ENCODE peak calls at places on chromosomes 3 and 15, in four cellular contexts. E is H7, H is psoas muscle, S is skeletal muscle cell. M is an unnamed sample.

GRCh38 chr3:123660900-123661299 is 76.0 kb upstream of the HACD2 start:
- DNase-seq in S (peak; percentile 98), E (no peak), H (peak; percentile 83), M (peak; percentile 100)

GRCh38 chr3:81871358-81872152 is 110.1 kb upstream of the GBE1 start:
- DNase-seq in S (no peak), H (no peak), E (no peak), M (peak; percentile 15)

GRCh38 chr3:140439527-140439926 is 238.3 kb upstream of the TRIM42 start:
- DNase-seq in S (no peak), H (no peak), E (no peak), M (no peak)

GRCh38 chr15:65406402-65407000 is 16.2 kb downstream of the IGDCC4 start:
- DNase-seq in E (no peak), H (no peak), S (no peak), M (no peak)

GRCh38 chr15:61893146-61893545 is 167.1 kb downstream of the VPS13C start:
- DNase-seq in S (no peak), H (no peak), E (no peak), M (no peak)

GRCh38 chr3:58260261-58260731 is 22.7 kb downstream of the ABHD6 start:
- DNase-seq in S (no peak), E (no peak), H (no peak), M (peak; percentile 58)

GRCh38 chr3:88149516-88150362 is at the start of gene C3orf38:
- DNase-seq in E (peak; percentile 82), H (peak; percentile 92), S (peak; percentile 64), M (peak; percentile 95)

GRCh38 chr3:120198305-120198878 is 86.6 kb downstream of the GPR156 start:
- DNase-seq in E (no peak), H (no peak), S (no peak), M (peak; percentile 55)

GRCh38 chr3:154421067-154421466 is 8.9 kb downstream of the GPR149 start:
- DNase-seq in E (no peak), H (no peak), S (no peak), M (peak; percentile 6)

GRCh38 chr3:197125601-197126000 is 96.0 kb upstream of the MELTF start:
- DNase-seq in S (peak; percentile 16), E (no peak), H (no peak), M (peak; percentile 82)

GRCh38 chr3:186361246-186361611 is 805 bp downstream of the DGKG start:
- DNase-seq in E (no peak), S (no peak), H (no peak), M (no peak)

GRCh38 chr3:107662109-107662477 is 139.3 kb downstream of the BBX start:
- DNase-seq in S (peak; percentile 55), E (no peak), H (no peak), M (peak; percentile 77)

GRCh38 chr15:48333553-48333952 is 2.3 kb downstream of the DUT start:
- DNase-seq in S (no peak), E (no peak), H (no peak), M (no peak)
- H3K4me3 ChIP-seq in S (no peak overlapping the region), E (peak overlapping the region; percentile 15), H (no peak overlapping the region), M (peak overlapping the region; percentile 70)

GRCh38 chr3:193744048-193744821 is 151.2 kb downstream of the OPA1 start:
- DNase-seq in S (no peak), E (no peak), H (no peak), M (no peak)
- H3K4me3 ChIP-seq in S (no peak overlapping the region), E (no peak overlapping the region), H (no peak overlapping the region), M (no peak overlapping the region)

GRCh38 chr3:172290457-172290856 is 157.8 kb downstream of the GHSR start:
- DNase-seq in S (no peak), E (no peak), H (no peak), M (no peak)

GRCh38 chr3:172287811-172288477 is 160.3 kb downstream of the GHSR start:
- DNase-seq in H (no peak), S (no peak), E (no peak), M (no peak)

GRCh38 chr3:172289583-172289982 is 158.7 kb downstream of the GHSR start:
- DNase-seq in H (no peak), E (peak; percentile 27), S (no peak), M (no peak)

GRCh38 chr3:172286554-172287148 is 161.6 kb downstream of the GHSR start:
- DNase-seq in H (no peak), E (no peak), S (no peak), M (no peak)

DNA sequence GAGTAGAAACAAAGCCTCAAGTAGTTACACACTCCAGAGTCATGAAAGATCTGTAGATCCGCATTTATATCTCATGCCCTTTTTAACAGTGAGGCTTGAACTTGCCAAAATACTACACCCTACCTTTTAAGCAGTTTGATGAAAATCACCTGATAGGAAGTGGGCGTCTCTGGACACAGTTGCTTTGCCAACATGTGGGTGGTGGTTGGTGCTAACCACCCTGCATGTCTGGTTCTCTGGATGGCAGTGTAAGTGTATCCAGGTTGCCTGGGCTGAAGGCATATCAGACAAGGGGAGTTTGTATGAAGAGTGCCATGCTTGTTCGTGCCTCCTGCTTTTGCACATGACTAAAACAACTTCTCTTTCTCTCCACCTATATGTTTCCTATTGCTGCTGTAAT is 159.6 kb downstream of the GHSR start:
- DNase-seq in E (no peak), H (no peak), S (no peak), M (no peak)
- H3K4me3 ChIP-seq in E (no peak overlapping the region), H (no peak overlapping the region), S (no peak overlapping the region), M (no peak overlapping the region)

GRCh38 chr3:46565113-46565490 is 1.0 kb downstream of the LRRC2 start:
- DNase-seq in E (peak; percentile 20), H (no peak), S (no peak), M (no peak)

GRCh38 chr3:46565607-46566039 is 479 bp downstream of the LRRC2 start:
- DNase-seq in H (peak; percentile 46), E (peak; percentile 79), S (no peak), M (peak; percentile 6)

GRCh38 chr3:46564190-46565112 is 1.7 kb downstream of the LRRC2 start:
- DNase-seq in H (no peak), E (no peak), S (no peak), M (no peak)

GRCh38 chr3:46561951-46562350 is 4.2 kb downstream of the LRRC2 start:
- DNase-seq in E (no peak), H (no peak), S (no peak), M (peak; percentile 9)

DNA sequence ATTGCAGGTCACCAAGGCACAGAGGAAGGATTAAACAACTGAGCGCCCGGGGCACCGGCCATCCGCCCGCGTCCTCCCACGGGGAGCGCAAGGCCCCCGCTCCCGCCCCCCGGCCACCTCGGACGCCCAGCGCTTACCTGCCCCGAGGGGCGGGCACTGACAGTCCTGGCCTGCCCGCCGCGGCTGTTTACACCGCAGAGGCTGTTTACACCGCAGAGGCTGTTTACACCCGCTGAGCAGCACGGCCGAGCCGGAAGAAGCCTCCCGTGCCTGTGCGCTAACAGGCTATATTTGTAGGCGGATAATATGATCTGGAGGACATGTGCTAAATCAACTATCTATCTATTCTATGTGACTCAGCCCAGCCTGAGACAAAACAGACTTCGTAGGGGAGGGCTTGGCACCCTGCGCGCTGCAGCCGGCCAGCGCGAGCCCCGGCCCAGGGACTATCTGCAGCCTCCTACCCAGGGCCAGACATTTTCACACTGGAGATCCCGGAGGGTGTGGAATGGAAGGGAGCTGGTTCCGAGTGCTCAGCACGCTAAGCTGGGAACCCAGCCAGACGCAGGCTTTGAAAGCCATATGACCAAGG is at the start of gene LRRC2:
- DNase-seq in E (peak; percentile 80), H (peak; percentile 61), S (peak; percentile 29), M (peak; percentile 63)
- H3K4me3 ChIP-seq in E (peak within 1 kb of the TSS; percentile 57), H (peak within 1 kb of the TSS; percentile 70), S (peak within 1 kb of the TSS; percentile 54), M (peak within 1 kb of the TSS; percentile 53)

M was measured in fibroblast of lung.